ENCODE peak calls at places on chromosomes 7 and 10, in four cellular contexts. Y is HFF-Myc, X is heart right ventricle, V is MM.1S. C is an unnamed sample.

GRCh38 chr10:118956253-118957140 is 73.0 kb upstream of the NANOS1 start:
- DNase-seq in Y (no peak), X (no peak), V (no peak), C (no peak)

GRCh38 chr7:34158754-34159153 is 253.4 kb downstream of the BMPER start:
- DNase-seq in Y (no peak), X (no peak), V (no peak), C (no peak)

GRCh38 chr7:135811513-135811912 is 62.9 kb upstream of the FAM180A start:
- DNase-seq in Y (no peak), X (no peak), V (no peak), C (no peak)

GRCh38 chr10:22713853-22714523 is 390 bp downstream of the PIP4K2A start:
- DNase-seq in Y (no peak), X (peak), V (peak), C (peak)

GRCh38 chr7:51139796-51140195 is 176.8 kb downstream of the COBL start:
- DNase-seq in Y (no peak), X (no peak), V (no peak), C (no peak)

GRCh38 chr10:132977807-132978206 is 35.4 kb upstream of the CFAP46 start:
- DNase-seq in Y (no peak), X (no peak), V (no peak), C (no peak)

GRCh38 chr7:39733881-39734571 is 110.7 kb downstream of the RALA start:
- DNase-seq in Y (peak), X (no peak), V (no peak), C (peak)

GRCh38 chr10:47026301-47027107 is 115.3 kb downstream of the PTPN20 start:
- DNase-seq in Y (no peak), X (no peak), V (no peak), C (no peak)

GRCh38 chr7:45001138-45001694 is 1.2 kb downstream of the CCM2 start:
- DNase-seq in Y (no peak), X (no peak), V (peak), C (peak)

GRCh38 chr7:32588657-32589056 is 93.4 kb downstream of the AVL9 start:
- DNase-seq in Y (peak), X (no peak), V (no peak), C (no peak)